ENCODE peak calls at places on chromosomes 12 and 14, in seven cellular contexts. One of them, this sample, is unnamed.

GRCh38 chr12:40602562-40602961 is 89.7 kb upstream of the CNTN1 start:
- DNase-seq in IMR-90: no peak
- DNase-seq in mesenchymal stem cell: no peak
- DNase-seq in neuronal stem cell: no peak
- DNase-seq in H9: no peak
- DNase-seq in H1: no peak
- DNase-seq in trophoblast cell: no peak
- DNase-seq in this sample: no peak

GRCh38 chr12:124740691-124741137 is 123.0 kb downstream of the SCARB1 start:
- DNase-seq in IMR-90: peak; percentile 66
- DNase-seq in mesenchymal stem cell: peak; percentile 70
- DNase-seq in neuronal stem cell: no peak
- DNase-seq in H9: no peak
- DNase-seq in H1: no peak
- DNase-seq in trophoblast cell: peak; percentile 81
- DNase-seq in this sample: peak; percentile 65

GRCh38 chr12:102054345-102054744 is 7.4 kb downstream of the WASHC3 start:
- DNase-seq in IMR-90: no peak
- DNase-seq in mesenchymal stem cell: no peak
- DNase-seq in neuronal stem cell: no peak
- DNase-seq in H9: no peak
- DNase-seq in H1: no peak
- DNase-seq in trophoblast cell: no peak
- DNase-seq in this sample: no peak

GRCh38 chr12:96617178-96617577 is 127.8 kb downstream of the CFAP54 start:
- DNase-seq in IMR-90: no peak
- DNase-seq in mesenchymal stem cell: no peak
- DNase-seq in neuronal stem cell: no peak
- DNase-seq in H9: no peak
- DNase-seq in H1: no peak
- DNase-seq in trophoblast cell: peak; percentile 8
- DNase-seq in this sample: peak; percentile 19

GRCh38 chr12:63206908-63207307 is 55.9 kb upstream of the AVPR1A start:
- DNase-seq in IMR-90: no peak
- DNase-seq in mesenchymal stem cell: peak; percentile 6
- DNase-seq in neuronal stem cell: no peak
- DNase-seq in H9: no peak
- DNase-seq in H1: no peak
- DNase-seq in trophoblast cell: peak; percentile 84
- DNase-seq in this sample: no peak

GRCh38 chr14:105907276-105907675 is 380.9 kb downstream of the TMEM121 start:
- DNase-seq in IMR-90: no peak
- DNase-seq in mesenchymal stem cell: no peak
- DNase-seq in neuronal stem cell: no peak
- DNase-seq in H9: no peak
- DNase-seq in H1: no peak
- DNase-seq in trophoblast cell: no peak
- DNase-seq in this sample: no peak

GRCh38 chr14:102117852-102118251 is 21.8 kb upstream of the WDR20 start:
- DNase-seq in IMR-90: no peak
- DNase-seq in mesenchymal stem cell: no peak
- DNase-seq in neuronal stem cell: no peak
- DNase-seq in H9: no peak
- DNase-seq in H1: no peak
- DNase-seq in trophoblast cell: no peak
- DNase-seq in this sample: no peak

GRCh38 chr12:78101946-78102635 is 271.4 kb downstream of the NAV3 start:
- DNase-seq in IMR-90: no peak
- DNase-seq in mesenchymal stem cell: no peak
- DNase-seq in neuronal stem cell: no peak
- DNase-seq in H9: peak; percentile 54
- DNase-seq in H1: no peak
- DNase-seq in trophoblast cell: no peak
- DNase-seq in this sample: peak; percentile 31

GRCh38 chr12:1277905-1278304 is 286.9 kb downstream of the ERC1 start:
- DNase-seq in IMR-90: no peak
- DNase-seq in mesenchymal stem cell: no peak
- DNase-seq in neuronal stem cell: no peak
- DNase-seq in H9: no peak
- DNase-seq in H1: no peak
- DNase-seq in trophoblast cell: peak; percentile 13
- DNase-seq in this sample: no peak

GRCh38 chr12:98896938-98897337 is 251.8 kb downstream of the APAF1 start:
- DNase-seq in IMR-90: peak; percentile 4
- DNase-seq in mesenchymal stem cell: no peak
- DNase-seq in neuronal stem cell: no peak
- DNase-seq in H9: no peak
- DNase-seq in H1: no peak
- DNase-seq in trophoblast cell: no peak
- DNase-seq in this sample: peak; percentile 45

GRCh38 chr12:25734529-25735180 is 181.6 kb upstream of the LMNTD1 start:
- DNase-seq in IMR-90: no peak
- DNase-seq in mesenchymal stem cell: no peak
- DNase-seq in neuronal stem cell: no peak
- DNase-seq in H9: no peak
- DNase-seq in H1: no peak
- DNase-seq in trophoblast cell: no peak
- DNase-seq in this sample: no peak

GRCh38 chr12:19575307-19576243 is 136.3 kb downstream of the AEBP2 start:
- DNase-seq in IMR-90: peak; percentile 74
- DNase-seq in mesenchymal stem cell: peak; percentile 80
- DNase-seq in neuronal stem cell: no peak
- DNase-seq in H9: no peak
- DNase-seq in H1: no peak
- DNase-seq in trophoblast cell: peak; percentile 14
- DNase-seq in this sample: peak; percentile 9
- H4K8ac ChIP-seq in IMR-90: peak overlapping the region; percentile 69
- H4K8ac ChIP-seq in mesenchymal stem cell: peak overlapping the region; percentile 4
- H4K8ac ChIP-seq in neuronal stem cell: no peak overlapping the region
- H4K8ac ChIP-seq in H9: no peak overlapping the region
- H4K8ac ChIP-seq in H1: no peak overlapping the region
- H4K8ac ChIP-seq in trophoblast cell: no peak overlapping the region
- H4K8ac ChIP-seq in this sample: no peak overlapping the region

GRCh38 chr12:24551368-24551767 is 397.5 kb downstream of the BCAT1 start:
- DNase-seq in IMR-90: no peak
- DNase-seq in mesenchymal stem cell: no peak
- DNase-seq in neuronal stem cell: no peak
- DNase-seq in H9: no peak
- DNase-seq in H1: no peak
- DNase-seq in trophoblast cell: no peak
- DNase-seq in this sample: no peak
- H2AK5ac ChIP-seq in IMR-90: no peak overlapping the region
- H2AK5ac ChIP-seq in mesenchymal stem cell: no peak overlapping the region
- H2AK5ac ChIP-seq in neuronal stem cell: no peak overlapping the region
- H2AK5ac ChIP-seq in H9: no peak overlapping the region
- H2AK5ac ChIP-seq in H1: no peak overlapping the region
- H2AK5ac ChIP-seq in trophoblast cell: no peak overlapping the region
- H2AK5ac ChIP-seq in this sample: no peak overlapping the region

GRCh38 chr14:94213741-94214140 is 39.6 kb downstream of the PPP4R4 start:
- DNase-seq in IMR-90: no peak
- DNase-seq in mesenchymal stem cell: no peak
- DNase-seq in neuronal stem cell: no peak
- DNase-seq in H9: no peak
- DNase-seq in H1: no peak
- DNase-seq in trophoblast cell: no peak
- DNase-seq in this sample: no peak
- H4K8ac ChIP-seq in IMR-90: no peak overlapping the region
- H4K8ac ChIP-seq in mesenchymal stem cell: no peak overlapping the region
- H4K8ac ChIP-seq in neuronal stem cell: no peak overlapping the region
- H4K8ac ChIP-seq in H9: no peak overlapping the region
- H4K8ac ChIP-seq in H1: no peak overlapping the region
- H4K8ac ChIP-seq in trophoblast cell: no peak overlapping the region
- H4K8ac ChIP-seq in this sample: no peak overlapping the region

GRCh38 chr12:119916111-119916510 is 39.0 kb upstream of the CIT start:
- DNase-seq in IMR-90: no peak
- DNase-seq in mesenchymal stem cell: no peak
- DNase-seq in neuronal stem cell: no peak
- DNase-seq in H9: no peak
- DNase-seq in H1: no peak
- DNase-seq in trophoblast cell: no peak
- DNase-seq in this sample: no peak
- H2AK5ac ChIP-seq in IMR-90: no peak overlapping the region
- H2AK5ac ChIP-seq in mesenchymal stem cell: no peak overlapping the region
- H2AK5ac ChIP-seq in neuronal stem cell: no peak overlapping the region
- H2AK5ac ChIP-seq in H9: no peak overlapping the region
- H2AK5ac ChIP-seq in H1: no peak overlapping the region
- H2AK5ac ChIP-seq in trophoblast cell: no peak overlapping the region
- H2AK5ac ChIP-seq in this sample: no peak overlapping the region

GRCh38 chr12:104627231-104627974 is 170.7 kb downstream of the CHST11 start:
- DNase-seq in IMR-90: no peak
- DNase-seq in mesenchymal stem cell: no peak
- DNase-seq in neuronal stem cell: no peak
- DNase-seq in H9: no peak
- DNase-seq in H1: no peak
- DNase-seq in trophoblast cell: no peak
- DNase-seq in this sample: no peak
- H4K8ac ChIP-seq in IMR-90: no peak overlapping the region
- H4K8ac ChIP-seq in mesenchymal stem cell: no peak overlapping the region
- H4K8ac ChIP-seq in neuronal stem cell: no peak overlapping the region
- H4K8ac ChIP-seq in H9: no peak overlapping the region
- H4K8ac ChIP-seq in H1: no peak overlapping the region
- H4K8ac ChIP-seq in trophoblast cell: no peak overlapping the region
- H4K8ac ChIP-seq in this sample: no peak overlapping the region

DNA sequence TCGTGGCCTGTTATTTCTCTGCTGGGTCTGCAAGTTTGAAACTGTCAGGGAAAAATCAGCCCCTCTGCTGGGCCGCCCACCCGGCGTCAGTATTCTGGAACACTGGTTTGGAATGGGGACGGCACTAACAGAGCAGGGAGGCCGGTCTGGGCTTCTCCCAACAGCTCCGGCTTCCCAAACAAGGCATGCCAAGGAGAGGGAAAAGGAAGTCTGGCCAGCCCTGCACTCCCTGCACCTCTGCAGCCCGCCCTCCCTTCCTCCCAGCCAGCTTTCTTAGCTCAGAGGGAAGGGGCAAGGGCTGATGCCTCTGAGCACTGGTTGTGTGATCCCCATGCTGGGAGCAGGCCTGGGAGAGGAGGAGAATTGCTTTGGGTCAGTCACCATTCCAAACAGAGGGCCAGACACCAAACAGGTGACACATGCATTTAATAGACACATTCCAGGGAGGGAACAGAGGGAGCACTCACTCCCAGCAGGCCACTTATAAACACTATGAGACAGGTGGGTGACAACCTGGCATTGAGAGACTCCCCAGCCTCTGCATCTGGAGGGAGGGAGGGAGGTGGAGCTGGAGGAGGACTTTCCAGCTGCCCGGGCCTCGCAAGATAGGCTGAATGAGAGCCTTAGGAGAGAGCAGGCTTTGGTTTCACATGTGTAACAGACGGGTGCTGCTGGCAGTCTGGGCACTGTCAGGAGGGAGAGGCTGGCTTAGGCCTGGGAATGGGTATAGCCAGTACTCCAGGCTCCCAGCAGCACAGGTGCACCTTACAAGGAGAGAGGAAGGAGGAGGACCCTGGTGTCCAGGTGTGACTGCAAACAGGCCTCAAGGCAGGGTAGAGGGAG is 10.3 kb downstream of the KRT75 start:
- DNase-seq in IMR-90: no peak
- DNase-seq in mesenchymal stem cell: no peak
- DNase-seq in neuronal stem cell: no peak
- DNase-seq in H9: no peak
- DNase-seq in H1: no peak
- DNase-seq in trophoblast cell: peak; percentile 20
- DNase-seq in this sample: no peak
- H2AK5ac ChIP-seq in IMR-90: no peak overlapping the region
- H2AK5ac ChIP-seq in mesenchymal stem cell: no peak overlapping the region
- H2AK5ac ChIP-seq in neuronal stem cell: no peak overlapping the region
- H2AK5ac ChIP-seq in H9: no peak overlapping the region
- H2AK5ac ChIP-seq in H1: no peak overlapping the region
- H2AK5ac ChIP-seq in trophoblast cell: peak overlapping the region; percentile 44
- H2AK5ac ChIP-seq in this sample: no peak overlapping the region

DNA sequence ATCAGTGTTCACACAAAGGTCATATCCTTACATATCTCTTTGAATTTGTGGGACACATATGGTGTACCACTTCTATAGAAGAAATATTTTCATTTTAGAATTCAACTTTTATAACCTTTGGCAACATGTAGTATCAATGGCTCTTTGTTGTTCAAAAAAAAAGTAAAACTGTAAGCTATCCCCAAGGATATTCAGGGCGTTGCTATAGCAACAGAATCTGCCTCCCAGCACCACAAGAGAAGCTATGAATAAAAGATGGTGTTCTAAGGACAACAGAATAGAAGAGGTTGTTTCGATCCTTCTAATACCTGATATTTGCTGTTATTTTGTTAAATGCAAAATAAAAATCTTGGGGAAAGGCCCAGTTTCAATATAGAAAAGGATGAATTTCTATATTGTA is 139.3 kb downstream of the BRMS1L start:
- DNase-seq in IMR-90: no peak
- DNase-seq in mesenchymal stem cell: no peak
- DNase-seq in neuronal stem cell: no peak
- DNase-seq in H9: no peak
- DNase-seq in H1: no peak
- DNase-seq in trophoblast cell: no peak
- DNase-seq in this sample: peak; percentile 25
- H4K8ac ChIP-seq in IMR-90: no peak overlapping the region
- H4K8ac ChIP-seq in mesenchymal stem cell: no peak overlapping the region
- H4K8ac ChIP-seq in neuronal stem cell: no peak overlapping the region
- H4K8ac ChIP-seq in H9: no peak overlapping the region
- H4K8ac ChIP-seq in H1: no peak overlapping the region
- H4K8ac ChIP-seq in trophoblast cell: no peak overlapping the region
- H4K8ac ChIP-seq in this sample: no peak overlapping the region

This sample was measured in mesendoderm.